ENCODE peak calls at places on chromosomes 13 and 19, in nine cellular contexts. F is posterior vena cava, T is AG09319, D is foreskin fibroblast, P is stomach, X is skeletal muscle cell, N is pons, V is mammary epithelial cell, M is AG04449. Z is an unnamed sample.

GRCh38 chr13:73715114-73715909 is 418.9 kb downstream of the KLF12 start:
- DNase-seq in F (no peak), T (no peak), D (no peak), P (no peak), X (no peak), N (no peak), V (peak; percentile 12), M (no peak), Z (no peak)

GRCh38 chr19:18804139-18804601 is 13.1 kb upstream of the COMP start:
- DNase-seq in F (no peak), T (no peak), D (no peak), P (no peak), X (no peak), N (no peak), V (no peak), M (no peak), Z (no peak)

GRCh38 chr19:10226376-10227214 is 4.5 kb downstream of the S1PR2 start:
- DNase-seq in F (peak; percentile 94), T (peak; percentile 91), D (peak; percentile 98), P (peak; percentile 44), X (peak; percentile 86), N (peak; percentile 44), V (no peak), M (no peak), Z (peak; percentile 73)

GRCh38 chr19:34428549-34429285 is 536 bp downstream of the UBA2 start:
- DNase-seq in F (peak; percentile 84), T (no peak), D (peak; percentile 69), P (peak; percentile 31), X (no peak), N (peak; percentile 25), V (peak; percentile 57), M (no peak), Z (peak; percentile 54)

GRCh38 chr13:19680751-19681150 is 47.3 kb downstream of the MPHOSPH8 start:
- DNase-seq in F (no peak), T (no peak), D (peak; percentile 15), P (no peak), X (no peak), N (no peak), V (no peak), M (no peak), Z (no peak)

GRCh38 chr13:20700288-20700687 is 3.2 kb upstream of the IL17D start:
- DNase-seq in F (no peak), T (no peak), D (no peak), P (no peak), X (no peak), N (no peak), V (no peak), M (no peak), Z (no peak)

GRCh38 chr19:52270266-52270885 is 989 bp downstream of the ZNF766 start:
- DNase-seq in F (no peak), T (no peak), D (peak; percentile 57), P (no peak), X (no peak), N (peak; percentile 4), V (peak; percentile 6), M (no peak), Z (peak; percentile 26)

GRCh38 chr19:47433121-47433520 is 13.8 kb upstream of the MEIS3 start:
- DNase-seq in F (no peak), T (no peak), D (no peak), P (no peak), X (no peak), N (no peak), V (no peak), M (no peak), Z (no peak)

GRCh38 chr13:100594731-100595130 is 6.1 kb upstream of the GGACT start:
- DNase-seq in F (no peak), T (no peak), D (no peak), P (peak; percentile 56), X (no peak), N (no peak), V (no peak), M (no peak), Z (no peak)

GRCh38 chr19:8238251-8238650 is 29.1 kb downstream of the CERS4 start:
- DNase-seq in F (no peak), T (no peak), D (peak; percentile 49), P (no peak), X (no peak), N (no peak), V (peak; percentile 42), M (no peak), Z (no peak)

GRCh38 chr13:20387441-20387971 is 138.2 kb downstream of the CRYL1 start:
- DNase-seq in F (peak; percentile 74), T (no peak), D (no peak), P (peak; percentile 17), X (no peak), N (no peak), V (peak; percentile 87), M (no peak), Z (no peak)

GRCh38 chr13:102642475-102642874 is 45.7 kb downstream of the TPP2 start:
- DNase-seq in F (no peak), T (no peak), D (no peak), P (peak; percentile 92), X (no peak), N (peak; percentile 26), V (no peak), M (no peak), Z (peak; percentile 59)

Z was measured in left colon.